ENCODE peak calls at places on chromosomes 12 and 14, in seven cellular contexts. I is HepG2, X is IMR-90, Z is ovary, F is gastrocnemius medialis, D is suprapubic skin, M is stomach. P is an unnamed sample.

GRCh38 chr14:37270629-37271028 is 72.9 kb downstream of the MIPOL1 start:
- DNase-seq in M (no peak), I (peak; percentile 42), Z (no peak), D (no peak), F (no peak), X (no peak), P (no peak)

GRCh38 chr12:51326762-51327439 is 2.9 kb upstream of the BIN2 start:
- DNase-seq in F (no peak), D (no peak), X (peak; percentile 49), M (no peak), I (no peak), Z (no peak), P (no peak)

GRCh38 chr14:91170504-91171121 is 56.7 kb downstream of the DGLUCY start:
- DNase-seq in X (peak; percentile 25), F (peak; percentile 82), I (no peak), D (no peak), M (peak; percentile 50), Z (no peak), P (no peak)

GRCh38 chr12:111807232-111807631 is 34.8 kb upstream of the MAPKAPK5 start:
- DNase-seq in I (no peak), D (no peak), F (no peak), X (no peak), Z (no peak), M (no peak), P (peak; percentile 46)

GRCh38 chr12:15599266-15600037 is 189.7 kb downstream of the EPS8 start:
- DNase-seq in X (peak; percentile 81), F (peak; percentile 24), D (no peak), Z (no peak), M (no peak), I (no peak), P (no peak)

GRCh38 chr14:68518910-68519686 is 273.8 kb downstream of the ZFP36L1 start:
- DNase-seq in M (no peak), X (peak; percentile 63), F (no peak), I (no peak), Z (no peak), D (no peak), P (no peak)

GRCh38 chr14:52700701-52701172 is 5.4 kb upstream of the ERO1A start:
- DNase-seq in M (no peak), I (peak; percentile 68), F (no peak), X (peak; percentile 33), Z (no peak), D (no peak), P (no peak)

GRCh38 chr14:74720526-74720925 is 7.6 kb downstream of the FCF1 start:
- DNase-seq in M (no peak), F (no peak), Z (no peak), I (no peak), X (peak; percentile 90), D (no peak), P (no peak)

GRCh38 chr14:50804181-50804721 is 26.7 kb downstream of the NIN start:
- DNase-seq in I (no peak), D (no peak), X (peak; percentile 76), F (no peak), Z (no peak), M (no peak), P (no peak)

GRCh38 chr14:24042733-24043132 is 9.1 kb upstream of the CARMIL3 start:
- DNase-seq in I (no peak), Z (no peak), F (no peak), M (no peak), D (no peak), X (no peak), P (no peak)

GRCh38 chr12:80807640-80808288 is 91.1 kb downstream of the MYF5 start:
- DNase-seq in F (no peak), D (no peak), X (peak; percentile 18), I (peak; percentile 11), Z (no peak), M (no peak), P (no peak)

GRCh38 chr14:68616255-68616902 is 176.5 kb downstream of the ZFP36L1 start:
- DNase-seq in I (no peak), Z (no peak), D (no peak), F (no peak), M (no peak), X (peak; percentile 42), P (no peak)

GRCh38 chr12:29168000-29168399 is 18.9 kb downstream of the FAR2 start:
- DNase-seq in X (no peak), M (no peak), F (no peak), Z (no peak), D (no peak), I (peak; percentile 2), P (no peak)

GRCh38 chr14:74549588-74549987 is 56.0 kb downstream of the ISCA2 start:
- DNase-seq in D (no peak), F (no peak), Z (no peak), X (no peak), M (no peak), I (no peak), P (no peak)

GRCh38 chr12:10214877-10215267 is 2.2 kb downstream of the GABARAPL1 start:
- DNase-seq in X (no peak), F (no peak), Z (no peak), M (no peak), D (no peak), I (no peak), P (no peak)

GRCh38 chr14:51652168-51653095 is 722 bp downstream of the FRMD6 start:
- DNase-seq in I (no peak), D (no peak), X (no peak), M (peak; percentile 38), F (peak; percentile 8), Z (peak; percentile 54), P (peak; percentile 82)

GRCh38 chr12:59357811-59358210 is 238.0 kb upstream of the SLC16A7 start:
- DNase-seq in M (no peak), X (peak; percentile 2), I (no peak), D (no peak), F (no peak), Z (no peak), P (no peak)

GRCh38 chr14:105071326-105071725 is 6.1 kb upstream of the GPR132 start:
- DNase-seq in I (no peak), X (no peak), D (no peak), Z (no peak), M (no peak), F (no peak), P (no peak)

GRCh38 chr12:10982244-10982643 is 4.5 kb downstream of the TAS2R50 start:
- DNase-seq in X (no peak), D (no peak), Z (no peak), I (no peak), M (no peak), F (no peak), P (no peak)

GRCh38 chr12:27531916-27532315 is 7.9 kb downstream of the PPFIBP1 start:
- DNase-seq in M (no peak), D (no peak), F (no peak), I (no peak), Z (no peak), X (no peak), P (no peak)

DNA sequence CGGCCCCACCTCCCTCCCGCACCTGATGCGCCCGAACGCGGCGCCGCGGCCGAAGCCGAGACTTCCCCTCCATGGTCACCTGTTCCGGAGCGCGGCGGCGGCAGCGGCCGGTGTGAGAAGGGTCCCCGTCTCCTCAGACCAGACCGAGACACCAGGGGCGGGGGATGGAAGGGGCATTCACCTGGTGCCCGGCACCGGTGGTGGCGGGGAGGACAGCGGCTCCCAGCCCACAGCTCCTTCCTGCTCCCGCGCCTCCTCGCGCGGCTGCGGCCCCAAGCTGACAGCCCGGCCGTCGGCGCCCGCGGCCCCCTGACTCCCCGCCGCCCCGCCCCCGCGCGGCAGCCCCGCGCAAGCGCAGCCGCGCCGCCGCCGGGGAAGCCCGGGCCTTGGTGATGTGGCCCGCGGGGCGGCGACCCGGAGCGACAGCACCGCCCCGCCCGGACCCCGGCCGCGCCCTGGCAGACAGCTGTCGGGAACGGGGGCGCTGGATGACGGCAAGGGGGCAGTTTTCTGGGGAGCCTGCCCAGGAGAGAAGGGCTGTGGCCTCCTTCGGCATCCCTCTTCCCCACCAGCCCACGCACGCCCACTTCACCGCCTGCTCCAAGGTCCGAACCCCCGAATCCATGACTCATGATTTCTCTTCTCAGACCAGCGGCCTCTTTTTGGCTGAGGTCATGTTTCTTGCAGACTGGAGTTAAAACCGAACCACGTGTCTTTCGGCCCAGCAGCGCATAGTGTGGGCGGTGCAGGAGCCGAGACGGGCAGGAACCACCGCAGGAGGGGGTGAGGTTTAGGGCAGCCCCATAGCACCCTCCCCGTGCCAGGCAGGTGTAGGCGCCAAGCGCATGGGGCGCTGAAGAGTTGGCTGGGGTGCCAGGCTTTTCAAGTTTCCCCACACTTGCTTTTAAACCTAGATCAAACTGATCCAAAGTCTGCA is at the start of gene SLC41A2:
- DNase-seq in Z (peak; percentile 87), I (peak; percentile 79), X (peak; percentile 93), F (peak; percentile 51), D (peak; percentile 86), M (peak; percentile 88), P (peak; percentile 89)
- TF ChIP-seq POLR2A in Z (peak; percentile 35), I (peak; percentile 69), X (peak; percentile 59), F (peak; percentile 13), D (no peak), M (no peak), P (peak; percentile 69)

GRCh38 chr12:116207274-116207673 is 70.2 kb downstream of the MED13L start:
- DNase-seq in Z (no peak), M (no peak), I (no peak), D (no peak), F (no peak), X (no peak), P (no peak)
- H3K4me1 ChIP-seq in Z (peaks cover 7% of the 10 kb centered on the region), M (peaks cover 73% of the 10 kb centered on the region), I (no peaks in the 10 kb centered on the region), D (peaks cover 29% of the 10 kb centered on the region), F (peaks cover 68% of the 10 kb centered on the region), X (peaks cover 10% of the 10 kb centered on the region), P (no peaks in the 10 kb centered on the region)

DNA sequence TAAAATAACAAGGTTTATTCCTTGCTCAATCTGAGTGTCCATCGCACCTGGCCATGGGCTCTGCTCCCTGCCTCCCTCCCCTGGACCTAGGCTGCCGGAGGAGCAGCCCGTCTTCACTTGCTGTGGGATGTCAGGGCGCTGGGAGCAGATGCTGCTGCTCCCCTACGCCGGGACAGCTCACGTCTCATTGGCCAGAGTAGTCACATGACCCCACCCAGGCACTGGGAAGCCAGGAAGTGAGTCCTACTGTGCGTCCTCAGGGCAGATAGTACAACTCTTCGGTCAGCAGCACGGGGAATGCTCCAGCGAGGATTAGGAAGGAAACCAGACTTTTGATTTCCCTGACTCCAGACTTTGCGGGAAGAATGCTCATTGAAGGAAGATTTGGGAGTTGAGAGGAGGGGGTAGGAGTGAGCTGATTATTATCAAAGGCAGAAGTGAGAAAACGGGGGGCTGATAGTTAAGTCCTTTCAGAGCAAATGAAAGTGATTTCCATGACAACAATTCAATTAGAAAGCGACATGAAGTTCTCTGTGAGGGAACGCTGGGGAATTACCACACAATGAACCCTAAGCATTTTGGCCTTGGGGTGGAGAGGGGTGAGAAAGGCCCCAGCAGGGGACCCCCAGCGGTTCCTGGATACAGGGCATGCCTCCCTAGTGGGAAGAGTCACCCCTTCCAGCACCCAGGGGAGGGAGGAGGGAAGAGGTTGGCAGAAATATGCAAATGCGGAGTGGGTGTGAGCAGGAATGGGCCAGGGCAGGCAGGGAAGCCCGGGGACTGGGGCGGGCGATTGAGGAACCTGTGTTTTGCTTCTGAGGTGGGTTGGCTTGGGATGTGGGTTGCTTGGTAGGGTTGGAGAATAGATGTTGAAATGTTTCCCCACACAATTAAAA is 215.5 kb downstream of the AACS start:
- DNase-seq in F (no peak), M (no peak), Z (no peak), D (no peak), X (no peak), I (no peak), P (no peak)
- H3K27ac ChIP-seq in F (no peak overlapping the region), M (no peak overlapping the region), Z (no peak overlapping the region), D (no peak overlapping the region), X (no peak overlapping the region), I (no peak overlapping the region), P (no peak overlapping the region)

DNA sequence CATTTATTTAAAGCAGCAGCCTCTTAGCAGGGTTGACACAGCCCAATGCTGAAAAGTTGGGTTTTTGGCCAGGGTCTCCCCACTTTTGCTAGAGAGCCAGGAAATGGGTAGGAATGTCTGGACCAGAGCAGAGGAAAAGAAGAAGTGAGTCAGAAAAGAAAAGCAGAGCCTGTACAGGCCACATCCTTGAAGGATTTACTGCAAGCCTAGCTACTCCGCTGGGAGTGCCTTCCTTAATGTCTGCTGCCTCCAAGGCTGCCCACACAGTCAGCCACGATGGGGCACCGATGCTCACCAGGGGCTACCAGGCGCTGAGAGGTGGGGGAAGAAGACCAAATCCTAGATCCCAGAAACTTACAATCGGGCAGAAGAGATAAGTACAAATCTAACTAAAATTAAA is 139.2 kb downstream of the C12orf75 start:
- DNase-seq in Z (no peak), I (no peak), D (no peak), F (no peak), X (no peak), M (no peak), P (no peak)
- TF ChIP-seq POLR2A in Z (no peak), I (no peak), D (no peak), F (no peak), X (no peak), M (no peak), P (no peak)

P was measured in right lobe of liver.